ENCODE peak calls at places on chromosome 17, in four cellular contexts. H, T, P and A are unnamed samples.

GRCh38 chr17:82893779-82894178 is 54.0 kb upstream of the ZNF750 start:
- DNase-seq in H (no peak), T (no peak), P (no peak), A (no peak)

GRCh38 chr17:78965369-78965982 is 14.2 kb downstream of the LGALS3BP start:
- DNase-seq in H (no peak), T (no peak), P (no peak), A (no peak)

GRCh38 chr17:15896834-15897233 is 48.1 kb upstream of the ADORA2B start:
- DNase-seq in H (no peak), T (no peak), P (no peak), A (no peak)

GRCh38 chr17:57554826-57555635 is 190.1 kb downstream of the CCDC182 start:
- DNase-seq in H (no peak), T (no peak), P (peak; percentile 52), A (no peak)

GRCh38 chr17:75228847-75229246 is 23.4 kb downstream of the NUP85 start:
- DNase-seq in H (no peak), T (no peak), P (no peak), A (no peak)

GRCh38 chr17:72193395-72194106 is 72.7 kb downstream of the SOX9 start:
- DNase-seq in H (no peak), T (no peak), P (no peak), A (no peak)

GRCh38 chr17:13940858-13941665 is 128.2 kb upstream of the COX10 start:
- DNase-seq in H (peak; percentile 10), T (no peak), P (peak; percentile 44), A (no peak)

GRCh38 chr17:49996121-49996494 is 1.1 kb upstream of the DLX3 start:
- DNase-seq in H (no peak), T (no peak), P (no peak), A (no peak)

GRCh38 chr17:14321476-14321949 is 20.6 kb downstream of the HS3ST3B1 start:
- DNase-seq in H (no peak), T (no peak), P (no peak), A (no peak)

GRCh38 chr17:8126306-8127066 is 2.6 kb upstream of the HES7 start:
- DNase-seq in H (peak; percentile 65), T (peak; percentile 75), P (peak; percentile 89), A (peak; percentile 57)

GRCh38 chr17:77372444-77373297 is 231.9 kb downstream of the SEC14L1 start:
- DNase-seq in H (no peak), T (peak; percentile 92), P (peak; percentile 89), A (peak; percentile 87)

GRCh38 chr17:43983515-43984411 is 20.7 kb upstream of the NAGS start:
- DNase-seq in H (no peak), T (no peak), P (peak; percentile 32), A (no peak)

GRCh38 chr17:869067-869466 is 86.9 kb downstream of the MRM3 start:
- DNase-seq in H (no peak), T (peak; percentile 80), P (no peak), A (no peak)

GRCh38 chr17:66661857-66662256 is 173.1 kb upstream of the CACNG5 start:
- DNase-seq in H (no peak), T (no peak), P (no peak), A (no peak)

GRCh38 chr17:8392674-8393469 is 4.8 kb downstream of the RNF222 start:
- DNase-seq in H (no peak), T (peak; percentile 53), P (no peak), A (no peak)

GRCh38 chr17:14756469-14756868 is 455.6 kb downstream of the HS3ST3B1 start:
- DNase-seq in H (no peak), T (no peak), P (no peak), A (peak; percentile 17)

GRCh38 chr17:49694847-49695697 is 12.7 kb downstream of the SLC35B1 start:
- DNase-seq in H (peak; percentile 58), T (peak; percentile 79), P (peak; percentile 69), A (peak; percentile 69)